ENCODE peak calls at places on chromosomes 13 and 19, in six cellular contexts. I, R, U, Y, J and Z are unnamed samples.

GRCh38 chr13:54965881-54966280 is 1937.3 kb downstream of the OLFM4 start:
- DNase-seq in R (no peak), Y (no peak), I (peak), J (no peak), U (no peak), Z (no peak)

GRCh38 chr19:1411255-1412191 is 4.1 kb downstream of the DAZAP1 start:
- DNase-seq in R (peak), Y (no peak), I (peak), U (no peak), J (no peak), Z (peak)

GRCh38 chr13:113001251-113002140 is 32.5 kb downstream of the MCF2L start:
- DNase-seq in U (no peak), R (no peak), I (peak), Y (no peak), J (no peak), Z (no peak)

GRCh38 chr13:85148009-85148408 is 651.2 kb downstream of the SLITRK6 start:
- DNase-seq in U (no peak), Y (no peak), I (no peak), R (no peak), J (peak), Z (no peak)

GRCh38 chr19:2235396-2236284 is 489 bp downstream of the PLEKHJ1 start:
- DNase-seq in Y (no peak), J (no peak), R (no peak), U (no peak), I (peak), Z (no peak)

GRCh38 chr13:32362574-32362973 is 47.3 kb downstream of the BRCA2 start:
- DNase-seq in J (no peak), Y (no peak), I (no peak), R (no peak), U (no peak), Z (no peak)

GRCh38 chr19:10915511-10916091 is 12.8 kb downstream of the YIPF2 start:
- DNase-seq in J (no peak), U (no peak), R (no peak), I (peak), Y (no peak), Z (no peak)

GRCh38 chr13:106597190-106597589 is 29.3 kb upstream of the ARGLU1 start:
- DNase-seq in J (no peak), R (peak), I (peak), U (no peak), Y (no peak), Z (no peak)

GRCh38 chr13:26951581-26952177 is 191.1 kb upstream of the GPR12 start:
- DNase-seq in R (no peak), I (no peak), U (no peak), J (no peak), Y (no peak), Z (no peak)

GRCh38 chr13:23946067-23946466 is 48.8 kb upstream of the C1QTNF9B start:
- DNase-seq in U (no peak), I (no peak), J (no peak), R (no peak), Y (no peak), Z (peak)

GRCh38 chr13:33279414-33279813 is 6.1 kb downstream of the STARD13 start:
- DNase-seq in J (peak), U (no peak), I (no peak), Y (no peak), R (no peak), Z (no peak)

GRCh38 chr13:112450567-112451240 is 74.5 kb downstream of the SPACA7 start:
- DNase-seq in Y (no peak), J (no peak), R (no peak), I (no peak), U (no peak), Z (no peak)

GRCh38 chr19:46573679-46574522 is 27.2 kb upstream of the CALM3 start:
- DNase-seq in U (no peak), J (no peak), Y (no peak), R (no peak), I (no peak), Z (no peak)

GRCh38 chr19:923551-924211 is 2.2 kb upstream of the ARID3A start:
- DNase-seq in J (no peak), R (no peak), I (peak), Y (no peak), U (no peak), Z (no peak)

GRCh38 chr19:39434123-39435076 is 1.3 kb downstream of the RPS16 start:
- DNase-seq in U (no peak), Y (no peak), R (no peak), J (peak), I (no peak), Z (no peak)

GRCh38 chr13:97521726-97522125 is 87.8 kb downstream of the RAP2A start:
- DNase-seq in Y (no peak), J (no peak), R (no peak), U (no peak), I (no peak), Z (no peak)

GRCh38 chr13:35367586-35367985 is 108.9 kb downstream of the MAB21L1 start:
- DNase-seq in R (no peak), Y (no peak), I (no peak), J (no peak), U (no peak), Z (no peak)

GRCh38 chr13:45615501-45616101 is at the start of gene ERICH6B:
- DNase-seq in I (no peak), Y (no peak), J (peak), U (no peak), R (no peak), Z (peak)

GRCh38 chr19:11125994-11126685 is 29.4 kb downstream of the SPC24 start:
- DNase-seq in U (peak), Y (no peak), I (peak), J (peak), R (peak), Z (peak)

GRCh38 chr19:40464059-40465024 is 1.2 kb downstream of the BLVRB start:
- DNase-seq in J (peak), Y (no peak), R (peak), I (peak), U (peak), Z (peak)

GRCh38 chr13:29845440-29846056 is 4.9 kb downstream of the UBL3 start:
- DNase-seq in I (peak), R (no peak), J (peak), Y (no peak), U (no peak), Z (no peak)

GRCh38 chr13:24630851-24631341 is 49.3 kb upstream of the ATP12A start:
- DNase-seq in U (no peak), R (no peak), Y (peak), I (peak), J (no peak), Z (no peak)

GRCh38 chr19:13859361-13859880 is 17.5 kb upstream of the NANOS3 start:
- DNase-seq in Y (no peak), J (peak), U (no peak), R (no peak), I (peak), Z (no peak)

GRCh38 chr19:48963371-48964204 is 1.5 kb upstream of the FTL start:
- DNase-seq in I (no peak), Y (no peak), J (peak), R (peak), U (peak), Z (peak)

GRCh38 chr13:45108716-45109706 is 11.3 kb upstream of the GTF2F2 start:
- DNase-seq in J (no peak), Y (no peak), U (no peak), I (peak), R (no peak), Z (no peak)

GRCh38 chr13:84834201-84834600 is 951.9 kb upstream of the SLITRK1 start:
- DNase-seq in R (no peak), Y (no peak), J (no peak), I (no peak), U (no peak), Z (no peak)

GRCh38 chr13:75486146-75486545 is 4.2 kb upstream of the TBC1D4 start:
- DNase-seq in R (no peak), U (no peak), I (no peak), Y (no peak), J (peak), Z (no peak)

GRCh38 chr13:100596516-100596915 is 7.9 kb upstream of the GGACT start:
- DNase-seq in U (no peak), R (no peak), J (no peak), Y (no peak), I (no peak), Z (no peak)

GRCh38 chr19:47322048-47322447 is 9.9 kb upstream of the C5AR2 start:
- DNase-seq in U (no peak), R (no peak), Y (no peak), I (no peak), J (no peak), Z (no peak)

GRCh38 chr19:46878613-46879375 is 18.0 kb downstream of the ARHGAP35 start:
- DNase-seq in R (no peak), J (no peak), Y (no peak), I (no peak), U (no peak), Z (no peak)

GRCh38 chr19:2575734-2576481 is 100.0 kb downstream of the GADD45B start:
- DNase-seq in I (peak), U (peak), J (no peak), R (peak), Y (no peak), Z (no peak)

GRCh38 chr19:21135433-21135832 is 6.4 kb upstream of the ZNF431 start:
- DNase-seq in I (no peak), U (no peak), J (no peak), Y (no peak), R (no peak), Z (no peak)

GRCh38 chr13:40318366-40318765 is 348.1 kb downstream of the FOXO1 start:
- DNase-seq in I (no peak), J (no peak), U (no peak), R (peak), Y (no peak), Z (peak)

GRCh38 chr13:51643114-51643881 is 59.0 kb downstream of the WDFY2 start:
- DNase-seq in R (no peak), J (peak), Y (peak), U (no peak), I (peak), Z (no peak)

DNA sequence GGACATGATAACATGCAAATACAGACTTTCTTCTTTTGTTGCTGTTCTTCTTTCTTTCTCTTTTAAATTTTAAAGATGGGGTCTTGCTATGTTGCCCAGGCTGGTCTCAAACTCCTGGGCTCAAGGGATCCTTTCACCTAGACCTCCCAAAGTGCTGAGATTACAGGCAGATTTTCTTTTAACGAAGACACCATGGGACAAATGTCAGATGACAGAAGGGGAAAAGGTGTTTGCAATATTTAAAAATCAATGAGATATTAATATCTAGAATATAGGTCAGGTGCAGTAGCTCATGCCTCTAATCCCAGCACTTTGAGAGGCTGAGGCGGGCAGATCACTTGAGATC is 3.7 kb upstream of the RYR1 start:
- DNase-seq in R (no peak), Y (no peak), U (no peak), J (no peak), I (no peak), Z (no peak)
- H3K27ac ChIP-seq in R (no peak), Y (no peak), U (no peak), J (no peak), I (no peak), Z (no peak)

DNA sequence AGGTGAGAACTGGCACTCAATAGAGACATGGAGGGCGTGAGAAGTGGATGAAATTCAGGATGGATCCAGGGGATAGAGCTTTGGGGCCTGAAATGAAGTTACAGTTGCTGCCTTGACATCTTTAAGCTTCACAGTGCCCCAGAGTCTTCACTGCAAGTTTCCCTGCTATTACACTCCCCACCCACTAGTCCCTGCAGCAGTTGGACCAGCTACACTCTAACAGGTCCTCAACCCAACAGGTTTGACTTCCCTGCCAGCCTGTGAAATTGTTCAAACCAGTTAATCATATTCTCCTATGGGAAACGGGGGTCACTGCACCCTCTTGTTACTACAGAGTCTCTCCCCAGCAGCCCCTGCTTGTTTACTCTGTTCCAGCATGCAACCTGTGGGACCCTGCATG is 314.0 kb downstream of the OLFM4 start:
- DNase-seq in Y (no peak), U (no peak), R (no peak), I (no peak), J (no peak), Z (no peak)
- H3K27ac ChIP-seq in Y (no peak), U (no peak), R (no peak), I (no peak), J (no peak), Z (no peak)

DNA sequence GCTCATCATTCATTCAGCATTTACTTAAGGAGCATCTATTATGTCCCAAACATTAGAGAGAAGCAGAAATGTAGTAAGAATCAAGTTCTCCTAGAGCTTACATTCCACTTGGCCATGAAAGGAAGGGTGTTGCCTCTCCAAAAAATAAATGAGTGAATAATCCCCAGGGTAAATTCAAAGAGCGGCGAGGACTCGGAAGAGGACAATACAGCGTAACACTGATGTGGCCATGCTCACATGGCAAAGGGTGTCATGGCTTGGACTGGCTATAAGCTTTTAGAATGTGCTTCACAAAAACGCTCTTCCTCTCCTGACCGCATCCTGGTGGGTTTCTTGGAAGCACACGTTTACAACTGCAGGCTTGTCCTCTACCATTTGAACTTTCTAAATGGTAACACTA is 290.2 kb downstream of the IRS2 start:
- DNase-seq in Y (no peak), U (no peak), J (no peak), R (no peak), I (no peak), Z (no peak)
- H3K27ac ChIP-seq in Y (no peak), U (no peak), J (no peak), R (no peak), I (no peak), Z (no peak)

GRCh38 chr19:18426416-18426767 is 7.2 kb downstream of the SSBP4 start:
- DNase-seq in Y (no peak), R (no peak), J (no peak), U (no peak), I (no peak), Z (peak)

GRCh38 chr19:18424122-18424889 is 5.1 kb downstream of the SSBP4 start:
- DNase-seq in I (peak), Y (no peak), J (no peak), U (no peak), R (no peak), Z (peak)

GRCh38 chr19:18424890-18425514 is 5.8 kb downstream of the SSBP4 start:
- DNase-seq in U (no peak), Y (no peak), R (no peak), I (no peak), J (no peak), Z (peak)

GRCh38 chr19:18427080-18427751 is 8.0 kb downstream of the SSBP4 start:
- DNase-seq in R (no peak), I (no peak), U (no peak), J (no peak), Y (no peak), Z (peak)

GRCh38 chr19:18425515-18426415 is 6.6 kb downstream of the SSBP4 start:
- DNase-seq in R (peak), Y (no peak), J (no peak), I (peak), U (peak), Z (peak)
- H3K27ac ChIP-seq in R (no peak), Y (no peak), J (no peak), I (no peak), U (peak), Z (peak)

GRCh38 chr13:21020581-21020980 is 40.8 kb downstream of the LATS2 start:
- DNase-seq in I (no peak), U (no peak), J (no peak), Y (no peak), R (no peak), Z (no peak)
- H3K27ac ChIP-seq in I (no peak), U (peak), J (no peak), Y (no peak), R (no peak), Z (no peak)